ENCODE peak calls at places on chromosomes 16 and 17, in four cellular contexts. One of them, this sample, is unnamed.
A peak's percentile ranks its signal among the peaks of the same experiment; 100 is the strongest.

GRCh38 chr16:79728048-79728922 is 127.7 kb upstream of the MAF start:
- DNase-seq in AG09309: no peak
- DNase-seq in mesenchymal stem cell: no peak
- DNase-seq in astrocyte of the spinal cord: no peak
- DNase-seq in this sample: no peak

GRCh38 chr17:10270258-10270657 is 71.9 kb upstream of the GAS7 start:
- DNase-seq in AG09309: no peak
- DNase-seq in mesenchymal stem cell: no peak
- DNase-seq in astrocyte of the spinal cord: no peak
- DNase-seq in this sample: no peak

GRCh38 chr16:29806096-29806579 is at the start of gene MAZ:
- DNase-seq in mesenchymal stem cell: no peak
- DNase-seq in astrocyte of the spinal cord: no peak
- DNase-seq in AG09309: peak; percentile 68
- DNase-seq in this sample: no peak

GRCh38 chr17:21113706-21114105 is 13.1 kb upstream of the DHRS7B start:
- DNase-seq in AG09309: no peak
- DNase-seq in mesenchymal stem cell: no peak
- DNase-seq in astrocyte of the spinal cord: no peak
- DNase-seq in this sample: no peak

GRCh38 chr17:34619687-34620217 is 40.4 kb downstream of the TMEM132E start:
- DNase-seq in mesenchymal stem cell: no peak
- DNase-seq in AG09309: no peak
- DNase-seq in astrocyte of the spinal cord: no peak
- DNase-seq in this sample: no peak

GRCh38 chr17:74645010-74645409 is 21.5 kb upstream of the CD300E start:
- DNase-seq in astrocyte of the spinal cord: no peak
- DNase-seq in AG09309: no peak
- DNase-seq in mesenchymal stem cell: no peak
- DNase-seq in this sample: no peak

GRCh38 chr17:76772842-76773521 is 35.1 kb downstream of the MFSD11 start:
- DNase-seq in AG09309: peak; percentile 76
- DNase-seq in astrocyte of the spinal cord: peak; percentile 72
- DNase-seq in mesenchymal stem cell: peak; percentile 95
- DNase-seq in this sample: peak; percentile 55

GRCh38 chr16:20331635-20332034 is 4.3 kb upstream of the GP2 start:
- DNase-seq in mesenchymal stem cell: no peak
- DNase-seq in AG09309: no peak
- DNase-seq in astrocyte of the spinal cord: no peak
- DNase-seq in this sample: no peak

GRCh38 chr17:78759203-78759968 is 22.7 kb downstream of the CYTH1 start:
- DNase-seq in mesenchymal stem cell: peak; percentile 47
- DNase-seq in AG09309: no peak
- DNase-seq in astrocyte of the spinal cord: peak; percentile 82
- DNase-seq in this sample: peak; percentile 70

GRCh38 chr17:37701424-37702020 is 43.3 kb downstream of the HNF1B start:
- DNase-seq in astrocyte of the spinal cord: no peak
- DNase-seq in AG09309: no peak
- DNase-seq in mesenchymal stem cell: no peak
- DNase-seq in this sample: no peak

GRCh38 chr17:72053069-72053846 is 67.6 kb upstream of the SOX9 start:
- DNase-seq in astrocyte of the spinal cord: no peak
- DNase-seq in mesenchymal stem cell: no peak
- DNase-seq in AG09309: no peak
- DNase-seq in this sample: no peak

GRCh38 chr17:19320876-19321275 is 41.6 kb downstream of the B9D1 start:
- DNase-seq in astrocyte of the spinal cord: no peak
- DNase-seq in AG09309: no peak
- DNase-seq in mesenchymal stem cell: no peak
- DNase-seq in this sample: no peak

GRCh38 chr17:4073983-4074830 is 68.6 kb downstream of the ZZEF1 start:
- DNase-seq in astrocyte of the spinal cord: no peak
- DNase-seq in mesenchymal stem cell: peak; percentile 8
- DNase-seq in AG09309: no peak
- DNase-seq in this sample: no peak

GRCh38 chr17:79836952-79837887 is 2.0 kb downstream of the CBX4 start:
- DNase-seq in astrocyte of the spinal cord: peak; percentile 62
- DNase-seq in AG09309: no peak
- DNase-seq in mesenchymal stem cell: peak; percentile 86
- DNase-seq in this sample: peak; percentile 41

GRCh38 chr16:84088695-84089395 is 27.9 kb downstream of the MBTPS1 start:
- DNase-seq in astrocyte of the spinal cord: no peak
- DNase-seq in mesenchymal stem cell: peak; percentile 4
- DNase-seq in AG09309: no peak
- DNase-seq in this sample: no peak

GRCh38 chr17:57927048-57927723 is 28.0 kb downstream of the CUEDC1 start:
- DNase-seq in mesenchymal stem cell: no peak
- DNase-seq in astrocyte of the spinal cord: peak; percentile 85
- DNase-seq in AG09309: peak; percentile 47
- DNase-seq in this sample: peak; percentile 30

GRCh38 chr16:70594569-70594968 is 51.8 kb upstream of the IL34 start:
- DNase-seq in astrocyte of the spinal cord: no peak
- DNase-seq in mesenchymal stem cell: no peak
- DNase-seq in AG09309: no peak
- DNase-seq in this sample: no peak

GRCh38 chr17:5257124-5257523 is 22.5 kb upstream of the SCIMP start:
- DNase-seq in AG09309: no peak
- DNase-seq in astrocyte of the spinal cord: no peak
- DNase-seq in mesenchymal stem cell: no peak
- DNase-seq in this sample: no peak
- H3K4me3 ChIP-seq in AG09309: no peak overlapping the region
- H3K4me3 ChIP-seq in astrocyte of the spinal cord: no peak overlapping the region
- H3K4me3 ChIP-seq in mesenchymal stem cell: no peak overlapping the region
- H3K4me3 ChIP-seq in this sample: no peak overlapping the region

GRCh38 chr17:349666-350065 is 2.9 kb downstream of the RPH3AL start:
- DNase-seq in mesenchymal stem cell: peak; percentile 3
- DNase-seq in astrocyte of the spinal cord: no peak
- DNase-seq in AG09309: no peak
- DNase-seq in this sample: no peak
- H3K4me3 ChIP-seq in mesenchymal stem cell: no peak overlapping the region
- H3K4me3 ChIP-seq in astrocyte of the spinal cord: no peak overlapping the region
- H3K4me3 ChIP-seq in AG09309: no peak overlapping the region
- H3K4me3 ChIP-seq in this sample: no peak overlapping the region

GRCh38 chr17:48615963-48616718 is 1.0 kb upstream of the HOXB8 start:
- DNase-seq in AG09309: no peak
- DNase-seq in mesenchymal stem cell: peak; percentile 62
- DNase-seq in astrocyte of the spinal cord: peak; percentile 50
- DNase-seq in this sample: no peak

GRCh38 chr17:48614904-48615211 is 234 bp downstream of the HOXB8 start:
- DNase-seq in mesenchymal stem cell: no peak
- DNase-seq in astrocyte of the spinal cord: peak; percentile 86
- DNase-seq in AG09309: no peak
- DNase-seq in this sample: no peak

GRCh38 chr17:48616719-48617514 is 1.8 kb upstream of the HOXB8 start:
- DNase-seq in mesenchymal stem cell: peak; percentile 64
- DNase-seq in astrocyte of the spinal cord: peak; percentile 38
- DNase-seq in AG09309: no peak
- DNase-seq in this sample: no peak

GRCh38 chr17:48613862-48614694 is 1.0 kb downstream of the HOXB8 start:
- DNase-seq in mesenchymal stem cell: peak; percentile 69
- DNase-seq in AG09309: no peak
- DNase-seq in astrocyte of the spinal cord: peak; percentile 44
- DNase-seq in this sample: no peak

DNA sequence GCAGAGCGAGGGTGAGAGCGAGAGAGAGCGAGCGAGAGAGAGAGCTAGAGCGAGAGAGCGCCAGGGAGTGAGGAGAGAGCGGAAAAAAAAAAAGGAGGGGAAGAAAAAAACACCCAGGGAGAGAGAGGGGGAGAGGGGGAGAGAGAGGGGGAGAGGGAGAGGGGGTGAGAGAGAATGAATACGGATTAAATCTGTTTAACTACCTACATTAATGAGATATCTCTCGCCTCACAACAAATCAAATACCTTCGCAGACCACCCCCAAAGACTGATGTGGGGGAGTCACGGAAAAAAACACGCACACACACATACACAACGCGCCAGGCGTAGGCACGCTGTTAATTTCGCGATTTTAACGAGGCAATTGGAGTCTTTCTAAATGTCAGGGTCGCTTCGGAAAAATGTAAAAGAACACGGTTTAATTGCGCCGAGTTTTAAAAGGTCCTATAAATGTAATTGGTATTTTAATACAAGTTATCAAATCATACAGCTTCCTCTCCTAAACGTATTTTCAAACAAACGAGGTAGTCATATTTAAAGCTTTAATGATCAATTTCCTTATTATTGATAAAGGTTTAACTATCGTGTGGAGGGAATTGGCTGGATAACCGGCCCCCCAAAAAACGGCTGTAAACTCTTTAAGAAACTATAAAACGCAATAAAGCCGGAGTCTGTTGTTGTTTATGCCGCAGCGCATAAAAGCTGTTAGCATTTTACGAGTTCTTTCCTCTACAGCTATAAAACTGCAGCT is at the start of gene HOXB8:
- DNase-seq in mesenchymal stem cell: peak; percentile 95
- DNase-seq in astrocyte of the spinal cord: peak; percentile 56
- DNase-seq in AG09309: no peak
- DNase-seq in this sample: no peak
- H3K4me3 ChIP-seq in mesenchymal stem cell: peak within 1 kb of the TSS; percentile 67
- H3K4me3 ChIP-seq in astrocyte of the spinal cord: peak within 1 kb of the TSS; percentile 75
- H3K4me3 ChIP-seq in AG09309: no peak within 1 kb of the TSS
- H3K4me3 ChIP-seq in this sample: peak within 1 kb of the TSS; percentile 12

DNA sequence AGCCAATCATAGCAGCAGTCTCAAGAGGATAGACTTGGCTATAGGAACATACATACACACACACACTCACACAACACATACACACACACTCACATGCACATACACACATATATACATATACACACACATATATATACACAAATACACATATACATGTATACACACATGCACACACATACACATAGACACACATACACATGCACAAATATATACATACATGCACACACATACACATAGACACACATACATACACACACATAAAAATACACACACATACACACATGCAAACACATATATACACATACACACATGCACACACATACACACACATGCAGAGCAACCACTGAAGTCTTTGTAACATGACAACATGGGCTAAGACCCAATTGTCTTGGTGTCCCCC is 19.7 kb downstream of the CBLN1 start:
- DNase-seq in AG09309: no peak
- DNase-seq in astrocyte of the spinal cord: no peak
- DNase-seq in mesenchymal stem cell: no peak
- DNase-seq in this sample: no peak
- H3K4me3 ChIP-seq in AG09309: no peak overlapping the region
- H3K4me3 ChIP-seq in astrocyte of the spinal cord: no peak overlapping the region
- H3K4me3 ChIP-seq in mesenchymal stem cell: no peak overlapping the region
- H3K4me3 ChIP-seq in this sample: no peak overlapping the region

GRCh38 chr17:81576621-81577277 is 24.6 kb upstream of the FAAP100 start:
- DNase-seq in mesenchymal stem cell: peak; percentile 79
- DNase-seq in AG09309: no peak
- DNase-seq in astrocyte of the spinal cord: peak; percentile 89
- DNase-seq in this sample: peak; percentile 78

GRCh38 chr17:81578038-81578441 is 25.9 kb upstream of the FAAP100 start:
- DNase-seq in astrocyte of the spinal cord: no peak
- DNase-seq in AG09309: no peak
- DNase-seq in mesenchymal stem cell: no peak
- DNase-seq in this sample: no peak

GRCh38 chr17:81575836-81576235 is 23.7 kb upstream of the FAAP100 start:
- DNase-seq in AG09309: no peak
- DNase-seq in mesenchymal stem cell: no peak
- DNase-seq in astrocyte of the spinal cord: no peak
- DNase-seq in this sample: no peak

GRCh38 chr17:81578561-81579225 is 26.5 kb upstream of the FAAP100 start:
- DNase-seq in astrocyte of the spinal cord: no peak
- DNase-seq in mesenchymal stem cell: no peak
- DNase-seq in AG09309: no peak
- DNase-seq in this sample: no peak

DNA sequence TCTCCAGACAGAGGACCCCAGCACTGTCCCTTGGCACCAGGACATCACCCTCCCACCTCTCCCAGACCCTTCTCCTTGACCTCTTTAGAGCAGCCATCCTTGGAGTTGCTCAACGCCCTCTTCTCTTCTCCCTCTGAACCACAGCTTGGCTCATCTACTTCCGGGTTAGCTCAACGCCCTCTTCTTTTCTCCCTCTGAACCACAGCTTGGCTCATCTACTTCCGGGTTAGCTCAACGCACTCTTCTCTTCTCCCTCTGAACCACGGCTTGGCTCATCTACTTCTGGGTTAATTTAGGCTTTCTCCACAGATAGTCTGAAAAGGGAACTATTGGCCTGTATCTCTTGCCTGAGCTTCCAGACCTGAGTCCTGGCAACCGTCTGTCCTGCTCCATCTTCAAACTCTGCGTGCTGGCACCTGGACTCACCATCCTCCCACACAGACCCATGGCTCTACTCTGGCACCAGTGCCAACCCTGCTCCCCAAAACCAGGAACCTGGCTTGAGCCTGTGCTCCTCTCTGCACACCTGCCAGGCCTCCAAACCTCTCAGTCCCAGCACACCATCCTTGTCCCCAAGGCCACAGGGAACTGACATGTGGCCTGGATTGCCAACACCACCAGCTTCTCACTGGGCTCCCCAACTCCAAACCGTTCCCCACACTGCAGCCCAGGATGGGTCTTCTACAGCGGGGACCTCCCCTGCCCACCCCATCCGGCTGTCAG is 25.3 kb upstream of the FAAP100 start:
- DNase-seq in AG09309: no peak
- DNase-seq in astrocyte of the spinal cord: no peak
- DNase-seq in mesenchymal stem cell: no peak
- DNase-seq in this sample: peak; percentile 46
- H3K4me3 ChIP-seq in AG09309: no peak overlapping the region
- H3K4me3 ChIP-seq in astrocyte of the spinal cord: no peak overlapping the region
- H3K4me3 ChIP-seq in mesenchymal stem cell: no peak overlapping the region
- H3K4me3 ChIP-seq in this sample: peak overlapping the region; percentile 17

This sample was measured in brain microvascular endothelial cell.